ENCODE peak calls at places on chromosomes 16 and 17, in four cellular contexts. R is AG10803, N is substantia nigra, X is right lobe of liver. K is an unnamed sample.
A peak's percentile ranks its signal among the peaks of the same experiment; 100 is the strongest.

GRCh38 chr17:57927048-57927723 is 28.0 kb downstream of the CUEDC1 start:
- DNase-seq in R (peak; percentile 74), N (no peak), X (no peak), K (no peak)

GRCh38 chr17:63140255-63140654 is 174.2 kb downstream of the TANC2 start:
- DNase-seq in R (peak; percentile 24), N (no peak), X (no peak), K (peak; percentile 52)

GRCh38 chr17:36888236-36888957 is 48.9 kb upstream of the LHX1 start:
- DNase-seq in R (no peak), N (no peak), X (no peak), K (peak; percentile 61)

GRCh38 chr17:71983828-71984227 is 137.0 kb upstream of the SOX9 start:
- DNase-seq in R (no peak), N (no peak), X (no peak), K (no peak)

GRCh38 chr17:74780443-74781238 is 4.5 kb upstream of the NAT9 start:
- DNase-seq in R (no peak), N (no peak), X (no peak), K (peak; percentile 33)

GRCh38 chr16:1613240-1613639 is 1.1 kb downstream of the CRAMP1 start:
- DNase-seq in R (no peak), N (no peak), X (no peak), K (no peak)

GRCh38 chr16:87924937-87925670 is 11.2 kb downstream of the CA5A start:
- DNase-seq in R (no peak), N (no peak), X (no peak), K (peak; percentile 87)

GRCh38 chr16:57803413-57803990 is 1.2 kb upstream of the KIFC3 start:
- DNase-seq in R (no peak), N (no peak), X (no peak), K (no peak)

GRCh38 chr17:69335018-69335417 is 8.1 kb upstream of the ABCA5 start:
- DNase-seq in R (peak; percentile 59), N (no peak), X (no peak), K (no peak)

GRCh38 chr16:726438-727290 is at the start of the genes CCDC78 and HAGHL:
- DNase-seq in R (peak; percentile 20), N (peak; percentile 30), X (no peak), K (no peak)

GRCh38 chr16:87621976-87622713 is 19.8 kb downstream of the JPH3 start:
- DNase-seq in R (no peak), N (no peak), X (peak; percentile 40), K (no peak)

GRCh38 chr16:69260019-69260418 is 51.1 kb upstream of the VPS4A start:
- DNase-seq in R (no peak), N (no peak), X (no peak), K (no peak)

GRCh38 chr17:65498831-65499230 is 62.6 kb downstream of the AXIN2 start:
- DNase-seq in R (no peak), N (no peak), X (no peak), K (no peak)

GRCh38 chr16:11076259-11077018 is 132.1 kb downstream of the CLEC16A start:
- DNase-seq in R (no peak), N (no peak), X (no peak), K (no peak)

GRCh38 chr17:52986056-52986662 is 827.6 kb upstream of the CA10 start:
- DNase-seq in R (no peak), N (no peak), X (no peak), K (no peak)

GRCh38 chr16:66403531-66404145 is 23.5 kb upstream of the BEAN1 start:
- DNase-seq in R (no peak), N (no peak), X (no peak), K (no peak)

GRCh38 chr16:629289-630023 is 1.3 kb upstream of the WFIKKN1 start:
- DNase-seq in R (no peak), N (no peak), X (peak; percentile 89), K (no peak)

GRCh38 chr16:15754821-15755534 is 101.8 kb downstream of the MYH11 start:
- DNase-seq in R (no peak), N (no peak), X (peak; percentile 3), K (no peak)

GRCh38 chr16:54817432-54817831 is 113.2 kb upstream of the IRX5 start:
- DNase-seq in R (peak; percentile 54), N (no peak), X (no peak), K (peak; percentile 24)

GRCh38 chr16:54407596-54407995 is 121.0 kb upstream of the IRX3 start:
- DNase-seq in R (peak; percentile 90), N (no peak), X (no peak), K (no peak)

GRCh38 chr17:75845058-75845711 is 981 bp upstream of the UNC13D start:
- DNase-seq in R (peak; percentile 68), N (no peak), X (peak; percentile 86), K (peak; percentile 10)

GRCh38 chr17:9090641-9091096 is 69.4 kb downstream of the NTN1 start:
- DNase-seq in R (no peak), N (no peak), X (no peak), K (no peak)

GRCh38 chr16:64654137-64654652 is 467.7 kb downstream of the CDH11 start:
- DNase-seq in R (peak; percentile 47), N (no peak), X (no peak), K (no peak)

GRCh38 chr16:252366-253337 is 18.0 kb downstream of the FAM234A start:
- DNase-seq in R (no peak), N (no peak), X (no peak), K (no peak)

GRCh38 chr16:74723224-74723623 is 22.6 kb upstream of the MLKL start:
- DNase-seq in R (no peak), N (no peak), X (peak; percentile 12), K (no peak)

GRCh38 chr17:9805769-9806168 is 14.4 kb upstream of the DHRS7C start:
- DNase-seq in R (no peak), N (no peak), X (no peak), K (no peak)

GRCh38 chr16:86093801-86094750 is 195.1 kb downstream of the IRF8 start:
- DNase-seq in R (no peak), N (no peak), X (peak; percentile 45), K (no peak)

GRCh38 chr17:79305831-79306687 is 231.4 kb downstream of the ENGASE start:
- DNase-seq in R (no peak), N (no peak), X (no peak), K (no peak)

GRCh38 chr17:27207073-27207511 is 86.8 kb upstream of the WSB1 start:
- DNase-seq in R (peak; percentile 62), N (no peak), X (no peak), K (no peak)

GRCh38 chr17:36849871-36850348 is 87.4 kb upstream of the LHX1 start:
- DNase-seq in R (peak; percentile 52), N (no peak), X (no peak), K (no peak)

GRCh38 chr17:16464001-16464640 is 27.9 kb downstream of the LRRC75A start:
- DNase-seq in R (no peak), N (no peak), X (no peak), K (peak; percentile 74)

GRCh38 chr16:19717319-19717718 is 708 bp downstream of the KNOP1 start:
- DNase-seq in R (peak; percentile 1), N (no peak), X (no peak), K (no peak)

GRCh38 chr17:29379084-29379811 is 10.9 kb upstream of the TAOK1 start:
- DNase-seq in R (peak; percentile 36), N (no peak), X (no peak), K (no peak)

GRCh38 chr16:85860413-85861094 is 38.4 kb upstream of the IRF8 start:
- DNase-seq in R (no peak), N (no peak), X (no peak), K (no peak)

GRCh38 chr16:85027968-85028637 is 508 bp downstream of the KIAA0513 start:
- DNase-seq in R (no peak), N (no peak), X (peak; percentile 60), K (no peak)

GRCh38 chr16:879461-879861 is 78.9 kb upstream of the GNG13 start:
- DNase-seq in R (no peak), N (no peak), X (peak; percentile 48), K (no peak)

GRCh38 chr17:42171831-42172230 is 9.1 kb downstream of the KCNH4 start:
- DNase-seq in R (no peak), N (no peak), X (no peak), K (no peak)

GRCh38 chr17:74761931-74762330 is 13.5 kb downstream of the NHERF1 start:
- DNase-seq in R (no peak), N (no peak), X (no peak), K (no peak)

GRCh38 chr16:57252148-57252721 is 7.2 kb downstream of the ARL2BP start:
- DNase-seq in R (no peak), N (no peak), X (peak; percentile 69), K (no peak)

K was measured in NCI-H1694.